ENCODE peak calls at places on chromosomes 6 and 20, in six cellular contexts. W is RWPE1, N is ovary, M is aorta, B is caudate nucleus, O is neuronal stem cell. X is an unnamed sample.

GRCh38 chr6:84618046-84618752 is 146.2 kb downstream of the TBX18 start:
- DNase-seq in M (no peak), N (no peak), W (peak; percentile 52), O (no peak), B (no peak), X (no peak)

GRCh38 chr6:161547617-161548016 is 273.8 kb upstream of the AGPAT4 start:
- DNase-seq in M (no peak), O (no peak), W (no peak), N (no peak), B (no peak), X (no peak)

GRCh38 chr6:42782689-42783176 is 881 bp downstream of the BICRAL start:
- DNase-seq in M (no peak), B (peak; percentile 84), W (no peak), N (peak; percentile 81), O (peak; percentile 78), X (peak; percentile 90)

GRCh38 chr6:150667977-150668716 is 68.5 kb downstream of the PLEKHG1 start:
- DNase-seq in M (peak; percentile 92), W (peak; percentile 80), O (peak; percentile 80), B (peak; percentile 21), N (peak; percentile 94), X (no peak)

GRCh38 chr6:162621246-162621645 is 106.3 kb downstream of the PRKN start:
- DNase-seq in B (no peak), O (no peak), W (peak; percentile 16), M (no peak), N (no peak), X (peak; percentile 26)

GRCh38 chr6:31541059-31541657 is 645 bp downstream of the DDX39B start:
- DNase-seq in B (no peak), N (peak; percentile 54), W (peak; percentile 42), O (peak; percentile 29), M (no peak), X (peak; percentile 72)

GRCh38 chr6:66533921-66534404 is 826.9 kb upstream of the EYS start:
- DNase-seq in B (no peak), N (no peak), O (no peak), M (no peak), W (no peak), X (no peak)

GRCh38 chr6:41442800-41443501 is 103.2 kb upstream of the FOXP4 start:
- DNase-seq in N (peak; percentile 85), B (no peak), M (peak; percentile 72), O (no peak), W (no peak), X (peak; percentile 83)

GRCh38 chr6:5115168-5115567 is 30.0 kb downstream of the PPP1R3G start:
- DNase-seq in M (no peak), O (no peak), B (no peak), N (no peak), W (no peak), X (no peak)

GRCh38 chr6:138372711-138373463 is 4.8 kb upstream of the SMIM28 start:
- DNase-seq in W (peak; percentile 36), B (no peak), M (no peak), O (no peak), N (no peak), X (no peak)

GRCh38 chr20:50708845-50709555 is 17.7 kb upstream of the RIPOR3 start:
- DNase-seq in M (no peak), O (no peak), B (no peak), W (no peak), N (no peak), X (no peak)

DNA sequence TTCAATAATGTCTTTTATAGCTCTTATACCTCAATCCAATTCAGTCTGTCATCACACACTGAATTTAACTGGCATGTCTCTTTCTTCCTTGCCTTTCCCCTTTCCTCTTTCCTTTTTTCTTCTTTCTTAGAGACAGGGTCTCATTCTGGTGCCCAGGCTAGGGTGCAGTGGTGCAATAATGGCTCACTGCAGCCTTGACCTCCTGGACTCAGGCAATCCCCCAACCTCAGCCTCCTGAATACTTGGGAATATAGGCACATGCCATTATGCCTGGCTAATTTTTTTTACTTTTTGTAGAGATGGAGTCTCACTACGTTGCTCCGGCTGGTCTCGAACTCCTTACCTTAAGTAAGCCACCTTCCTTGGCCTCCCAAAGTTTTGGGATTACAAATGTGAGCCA is 65.9 kb downstream of the CBFA2T2 start:
- DNase-seq in N (no peak), M (no peak), O (no peak), B (no peak), W (no peak), X (no peak)
- H3K27ac ChIP-seq in N (no peak overlapping the region), M (no peak overlapping the region), O (no peak overlapping the region), B (no peak overlapping the region), W (no peak overlapping the region), X (no peak overlapping the region)

GRCh38 chr6:129749749-129750120 is 39.8 kb upstream of the ARHGAP18 start:
- DNase-seq in M (no peak), B (no peak), N (no peak), O (no peak), W (peak; percentile 44), X (no peak)

GRCh38 chr6:129750390-129750789 is 40.4 kb upstream of the ARHGAP18 start:
- DNase-seq in N (no peak), O (no peak), B (no peak), M (no peak), W (no peak), X (no peak)

GRCh38 chr6:129747588-129748112 is 37.7 kb upstream of the ARHGAP18 start:
- DNase-seq in M (no peak), O (no peak), N (no peak), W (no peak), B (no peak), X (no peak)

GRCh38 chr6:129748901-129749748 is 39.1 kb upstream of the ARHGAP18 start:
- DNase-seq in M (no peak), N (no peak), B (no peak), O (no peak), W (peak; percentile 70), X (no peak)

DNA sequence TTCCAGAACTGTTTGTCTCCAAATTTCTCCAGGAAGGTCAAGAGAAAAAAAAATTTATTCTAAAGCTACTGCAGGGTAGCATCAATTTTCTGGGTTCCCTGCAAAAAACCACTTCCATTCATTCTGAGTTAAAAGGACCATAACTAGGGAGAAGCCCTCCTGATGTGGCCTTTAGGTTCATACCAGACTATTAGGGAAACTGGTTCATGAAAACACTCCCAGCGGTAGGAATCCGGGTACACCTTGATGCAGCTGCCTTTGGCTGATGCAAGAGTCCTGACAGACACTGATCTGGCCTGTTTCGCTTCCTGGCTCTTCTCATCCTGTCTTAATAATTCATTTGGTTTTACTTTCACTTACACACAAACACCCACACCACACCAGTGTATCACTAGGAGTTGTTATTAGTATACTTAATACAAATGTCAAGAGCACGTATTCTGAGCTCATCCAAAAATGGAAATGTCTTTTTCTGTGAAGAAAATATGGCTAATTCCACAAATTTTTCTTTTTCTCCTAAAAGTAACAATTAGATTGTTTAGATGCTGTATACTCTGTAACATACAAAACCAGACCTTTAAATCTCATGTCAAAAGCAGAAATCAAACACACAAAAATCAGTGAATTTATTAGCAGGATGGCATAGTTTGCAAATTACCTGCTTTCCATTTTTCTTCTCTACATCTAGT is 38.4 kb upstream of the ARHGAP18 start:
- DNase-seq in W (peak; percentile 77), M (no peak), O (no peak), B (no peak), N (peak; percentile 33), X (no peak)
- H3K27ac ChIP-seq in W (peak overlapping the region; percentile 64), M (no peak overlapping the region), O (no peak overlapping the region), B (peak overlapping the region; percentile 34), N (no peak overlapping the region), X (no peak overlapping the region)

DNA sequence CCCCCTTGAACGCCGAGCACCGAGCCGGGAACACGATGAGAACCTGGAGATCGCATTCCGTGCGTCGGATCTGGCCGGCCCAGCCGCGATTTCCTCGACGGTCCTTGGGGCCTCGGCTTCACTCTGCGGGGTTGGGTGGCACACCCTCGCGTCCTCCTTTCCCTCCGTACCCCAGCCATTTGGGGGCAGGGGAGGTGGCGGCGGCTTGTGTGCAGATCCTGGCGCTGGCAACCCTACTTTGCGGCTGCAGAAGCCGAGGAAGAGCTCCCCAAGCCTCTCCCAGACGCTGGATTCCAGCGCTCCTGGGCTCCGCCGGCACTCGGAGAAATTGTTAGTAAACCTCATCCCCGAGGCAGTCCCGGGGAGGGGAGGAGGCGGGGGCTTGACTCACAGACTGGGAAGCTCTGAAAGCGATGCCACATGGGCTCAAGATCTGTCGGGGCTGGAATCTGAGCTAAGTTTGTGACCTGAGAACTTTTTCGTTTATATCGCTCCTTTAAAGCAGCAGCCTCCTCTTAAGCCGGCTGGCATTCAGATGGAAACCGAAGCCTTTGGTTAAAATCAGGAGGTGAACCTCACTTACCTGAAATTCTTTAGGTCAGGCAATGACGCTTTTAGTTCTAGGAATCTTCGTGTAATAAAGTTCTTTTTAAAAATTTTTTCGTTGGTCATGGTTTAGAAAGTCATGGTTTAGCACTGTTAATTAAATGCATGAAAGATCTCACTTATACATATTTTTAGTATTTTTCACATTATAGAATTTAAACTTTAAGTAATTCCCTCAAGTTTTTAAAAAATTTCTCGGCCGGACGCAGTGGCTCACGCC is 850 bp downstream of the DSE start:
- DNase-seq in B (peak; percentile 43), N (peak; percentile 89), O (peak; percentile 71), W (peak; percentile 92), M (peak; percentile 92), X (peak; percentile 72)
- H3K27ac ChIP-seq in B (peak overlapping the region; percentile 83), N (peak overlapping the region; percentile 97), O (peak overlapping the region; percentile 75), W (peak overlapping the region; percentile 98), M (peak overlapping the region; percentile 72), X (no peak overlapping the region)

DNA sequence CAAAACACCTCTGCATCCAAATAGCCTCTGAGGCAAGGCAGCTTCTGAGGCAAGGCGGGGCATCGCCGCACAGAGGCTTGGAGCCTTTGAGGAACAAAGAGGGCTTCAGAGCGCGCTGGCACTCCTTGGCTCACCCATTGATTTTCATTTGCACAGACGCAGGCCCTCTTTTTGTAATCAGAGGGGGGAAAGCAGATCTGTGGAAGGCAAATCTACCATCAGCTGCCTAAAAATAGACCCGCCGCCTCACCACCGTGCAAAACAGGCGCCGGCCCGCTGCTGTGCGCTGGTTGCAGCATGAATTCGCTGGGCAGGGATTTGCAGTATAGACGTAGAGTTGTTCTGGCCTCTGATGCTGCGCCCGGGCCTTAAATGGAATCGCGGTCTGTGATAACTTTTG is 69.9 kb upstream of the STMND1 start:
- DNase-seq in M (peak; percentile 49), W (no peak), N (no peak), O (no peak), B (peak; percentile 62), X (no peak)
- H3K27ac ChIP-seq in M (no peak overlapping the region), W (peak overlapping the region; percentile 68), N (no peak overlapping the region), O (no peak overlapping the region), B (peak overlapping the region; percentile 72), X (no peak overlapping the region)

GRCh38 chr20:17530716-17531536 is at the start of gene BFSP1:
- DNase-seq in M (peak; percentile 70), W (peak; percentile 50), O (peak; percentile 95), N (peak; percentile 39), B (peak; percentile 53), X (peak; percentile 69)
- H3K27ac ChIP-seq in M (no peak within 1 kb of the TSS), W (peak within 1 kb of the TSS; percentile 72), O (no peak within 1 kb of the TSS), N (peak within 1 kb of the TSS; percentile 56), B (peak within 1 kb of the TSS; percentile 42), X (peak within 1 kb of the TSS; percentile 93)

X was measured in WERI-Rb-1.